ENCODE peak calls at places on chromosomes 16 and 17, in six cellular contexts. G is CD8-positive, alpha-beta T cell; M is naive thymus-derived CD4-positive, alpha-beta T cell; B is M059J; V is cardiac fibroblast; W is AG08395. I is an unnamed sample.

GRCh38 chr17:7293131-7293557 is 1.3 kb downstream of the YBX2 start:
- DNase-seq in G (no peak), M (no peak), B (peak; percentile 76), V (peak; percentile 31), W (no peak), I (no peak)

GRCh38 chr16:3570420-3571062 is 6.7 kb downstream of the NLRC3 start:
- DNase-seq in G (no peak), M (no peak), B (no peak), V (no peak), W (no peak), I (peak; percentile 3)

GRCh38 chr17:40242774-40243173 is 23.7 kb downstream of the WIPF2 start:
- DNase-seq in G (no peak), M (no peak), B (no peak), V (no peak), W (peak; percentile 21), I (no peak)

GRCh38 chr17:1762233-1762905 is 509 bp downstream of the SERPINF1 start:
- DNase-seq in G (no peak), M (no peak), B (no peak), V (peak; percentile 24), W (peak; percentile 28), I (no peak)

GRCh38 chr17:27549251-27549919 is 81.6 kb upstream of the LGALS9 start:
- DNase-seq in G (no peak), M (no peak), B (no peak), V (no peak), W (no peak), I (no peak)

GRCh38 chr16:23030001-23030400 is 119.3 kb downstream of the USP31 start:
- DNase-seq in G (no peak), M (no peak), B (no peak), V (no peak), W (no peak), I (no peak)

GRCh38 chr16:2838928-2839327 is 8.8 kb downstream of the ZG16B start:
- DNase-seq in G (peak; percentile 67), M (peak; percentile 55), B (peak; percentile 77), V (peak; percentile 84), W (peak; percentile 86), I (peak; percentile 85)

GRCh38 chr17:38879878-38880727 is 10.2 kb downstream of the LASP1 start:
- DNase-seq in G (no peak), M (no peak), B (peak; percentile 92), V (peak; percentile 90), W (peak; percentile 95), I (peak; percentile 98)

GRCh38 chr17:1237471-1237870 is 32.8 kb upstream of the BHLHA9 start:
- DNase-seq in G (no peak), M (no peak), B (no peak), V (no peak), W (no peak), I (no peak)

GRCh38 chr17:39400547-39401411 is 647 bp downstream of the FBXL20 start:
- DNase-seq in G (peak; percentile 28), M (peak; percentile 17), B (peak; percentile 15), V (peak; percentile 18), W (peak; percentile 15), I (peak; percentile 26)

GRCh38 chr16:73021866-73022495 is 25.9 kb downstream of the ZFHX3 start:
- DNase-seq in G (no peak), M (no peak), B (no peak), V (no peak), W (no peak), I (no peak)

GRCh38 chr16:58455750-58456149 is 44.2 kb upstream of the NDRG4 start:
- DNase-seq in G (no peak), M (no peak), B (no peak), V (no peak), W (no peak), I (no peak)

GRCh38 chr17:67585077-67585602 is 132.6 kb upstream of the NOL11 start:
- DNase-seq in G (no peak), M (no peak), B (peak; percentile 66), V (no peak), W (no peak), I (no peak)

GRCh38 chr17:2049333-2050245 is 5.3 kb upstream of the HIC1 start:
- DNase-seq in G (peak; percentile 93), M (peak; percentile 90), B (peak; percentile 68), V (peak; percentile 80), W (peak; percentile 91), I (peak; percentile 83)

GRCh38 chr16:54446639-54447038 is 160.1 kb upstream of the IRX3 start:
- DNase-seq in G (no peak), M (no peak), B (peak; percentile 94), V (peak; percentile 94), W (peak; percentile 90), I (peak; percentile 40)

GRCh38 chr16:87235810-87236515 is 81.2 kb downstream of the C16orf95 start:
- DNase-seq in G (no peak), M (no peak), B (no peak), V (no peak), W (no peak), I (no peak)

I was measured in ELR.